ENCODE peak calls at places on chromosomes 5 and 9, in eight cellular contexts. One of them, this sample, is unnamed.

GRCh38 chr5:149766460-149767277 is 36.6 kb downstream of the PPARGC1B start:
- DNase-seq in NCI-H187: no peak
- DNase-seq in RWPE1: no peak
- DNase-seq in Caco-2: no peak
- DNase-seq in hippocampal formation: no peak
- DNase-seq in fibroblast of mammary gland: no peak
- DNase-seq in SW 1271: no peak
- DNase-seq in activated CD8-positive, alpha-beta T cell treated with anti-CD3 and anti-CD28 coated beads for 36 hours: no peak
- DNase-seq in this sample: no peak

GRCh38 chr5:34054330-34054729 is 11.3 kb upstream of the C1QTNF3 start:
- DNase-seq in fibroblast of mammary gland: no peak
- DNase-seq in activated CD8-positive, alpha-beta T cell treated with anti-CD3 and anti-CD28 coated beads for 36 hours: no peak
- DNase-seq in Caco-2: no peak
- DNase-seq in hippocampal formation: no peak
- DNase-seq in RWPE1: no peak
- DNase-seq in NCI-H187: no peak
- DNase-seq in SW 1271: no peak
- DNase-seq in this sample: no peak

GRCh38 chr9:96686638-96687335 is 31.7 kb upstream of the PRXL2C start:
- DNase-seq in hippocampal formation: peak
- DNase-seq in activated CD8-positive, alpha-beta T cell treated with anti-CD3 and anti-CD28 coated beads for 36 hours: peak
- DNase-seq in NCI-H187: peak
- DNase-seq in RWPE1: peak
- DNase-seq in SW 1271: peak
- DNase-seq in fibroblast of mammary gland: peak
- DNase-seq in Caco-2: no peak
- DNase-seq in this sample: no peak

GRCh38 chr5:7068156-7068555 is 327.8 kb upstream of the ADCY2 start:
- DNase-seq in RWPE1: no peak
- DNase-seq in Caco-2: no peak
- DNase-seq in fibroblast of mammary gland: no peak
- DNase-seq in activated CD8-positive, alpha-beta T cell treated with anti-CD3 and anti-CD28 coated beads for 36 hours: no peak
- DNase-seq in hippocampal formation: no peak
- DNase-seq in NCI-H187: no peak
- DNase-seq in SW 1271: no peak
- DNase-seq in this sample: no peak

GRCh38 chr5:159971038-159971437 is 37.9 kb upstream of the TTC1 start:
- DNase-seq in NCI-H187: no peak
- DNase-seq in SW 1271: no peak
- DNase-seq in hippocampal formation: no peak
- DNase-seq in fibroblast of mammary gland: peak
- DNase-seq in activated CD8-positive, alpha-beta T cell treated with anti-CD3 and anti-CD28 coated beads for 36 hours: no peak
- DNase-seq in Caco-2: no peak
- DNase-seq in RWPE1: no peak
- DNase-seq in this sample: no peak

GRCh38 chr5:130939059-130939458 is 226.0 kb downstream of the HINT1 start:
- DNase-seq in hippocampal formation: no peak
- DNase-seq in Caco-2: no peak
- DNase-seq in fibroblast of mammary gland: no peak
- DNase-seq in activated CD8-positive, alpha-beta T cell treated with anti-CD3 and anti-CD28 coated beads for 36 hours: no peak
- DNase-seq in SW 1271: no peak
- DNase-seq in RWPE1: no peak
- DNase-seq in NCI-H187: peak
- DNase-seq in this sample: peak

GRCh38 chr5:160339406-160340140 is 27.2 kb upstream of the CCNJL start:
- DNase-seq in hippocampal formation: no peak
- DNase-seq in RWPE1: no peak
- DNase-seq in SW 1271: no peak
- DNase-seq in NCI-H187: no peak
- DNase-seq in fibroblast of mammary gland: peak
- DNase-seq in activated CD8-positive, alpha-beta T cell treated with anti-CD3 and anti-CD28 coated beads for 36 hours: no peak
- DNase-seq in Caco-2: no peak
- DNase-seq in this sample: no peak

GRCh38 chr5:132372542-132372941 is 3.0 kb downstream of the SLC22A5 start:
- DNase-seq in Caco-2: no peak
- DNase-seq in activated CD8-positive, alpha-beta T cell treated with anti-CD3 and anti-CD28 coated beads for 36 hours: no peak
- DNase-seq in NCI-H187: no peak
- DNase-seq in fibroblast of mammary gland: no peak
- DNase-seq in RWPE1: no peak
- DNase-seq in SW 1271: no peak
- DNase-seq in hippocampal formation: no peak
- DNase-seq in this sample: no peak

GRCh38 chr9:132240860-132241482 is 79.1 kb downstream of the NTNG2 start:
- DNase-seq in SW 1271: peak
- DNase-seq in NCI-H187: peak
- DNase-seq in RWPE1: peak
- DNase-seq in Caco-2: peak
- DNase-seq in fibroblast of mammary gland: peak
- DNase-seq in hippocampal formation: peak
- DNase-seq in activated CD8-positive, alpha-beta T cell treated with anti-CD3 and anti-CD28 coated beads for 36 hours: peak
- DNase-seq in this sample: peak

GRCh38 chr5:24401767-24402166 is 243.0 kb downstream of the CDH10 start:
- DNase-seq in SW 1271: no peak
- DNase-seq in NCI-H187: no peak
- DNase-seq in fibroblast of mammary gland: peak
- DNase-seq in hippocampal formation: no peak
- DNase-seq in RWPE1: peak
- DNase-seq in activated CD8-positive, alpha-beta T cell treated with anti-CD3 and anti-CD28 coated beads for 36 hours: no peak
- DNase-seq in Caco-2: no peak
- DNase-seq in this sample: peak

GRCh38 chr9:115208503-115208902 is 90.5 kb upstream of the TNC start:
- DNase-seq in RWPE1: no peak
- DNase-seq in Caco-2: no peak
- DNase-seq in hippocampal formation: no peak
- DNase-seq in fibroblast of mammary gland: peak
- DNase-seq in activated CD8-positive, alpha-beta T cell treated with anti-CD3 and anti-CD28 coated beads for 36 hours: no peak
- DNase-seq in NCI-H187: no peak
- DNase-seq in SW 1271: no peak
- DNase-seq in this sample: no peak

GRCh38 chr5:167578977-167579700 is 712.3 kb upstream of the WWC1 start:
- DNase-seq in activated CD8-positive, alpha-beta T cell treated with anti-CD3 and anti-CD28 coated beads for 36 hours: no peak
- DNase-seq in SW 1271: no peak
- DNase-seq in NCI-H187: no peak
- DNase-seq in Caco-2: no peak
- DNase-seq in hippocampal formation: no peak
- DNase-seq in fibroblast of mammary gland: peak
- DNase-seq in RWPE1: no peak
- DNase-seq in this sample: no peak

GRCh38 chr9:78695521-78695920 is 398.6 kb downstream of the PSAT1 start:
- DNase-seq in SW 1271: no peak
- DNase-seq in fibroblast of mammary gland: no peak
- DNase-seq in NCI-H187: peak
- DNase-seq in hippocampal formation: no peak
- DNase-seq in activated CD8-positive, alpha-beta T cell treated with anti-CD3 and anti-CD28 coated beads for 36 hours: peak
- DNase-seq in RWPE1: no peak
- DNase-seq in Caco-2: no peak
- DNase-seq in this sample: no peak

GRCh38 chr5:55927861-55928655 is 66.7 kb downstream of the IL6ST start:
- DNase-seq in NCI-H187: no peak
- DNase-seq in hippocampal formation: no peak
- DNase-seq in fibroblast of mammary gland: no peak
- DNase-seq in SW 1271: no peak
- DNase-seq in activated CD8-positive, alpha-beta T cell treated with anti-CD3 and anti-CD28 coated beads for 36 hours: no peak
- DNase-seq in Caco-2: peak
- DNase-seq in RWPE1: no peak
- DNase-seq in this sample: no peak

GRCh38 chr5:175383350-175383749 is 60.6 kb downstream of the DRD1 start:
- DNase-seq in RWPE1: no peak
- DNase-seq in fibroblast of mammary gland: peak
- DNase-seq in activated CD8-positive, alpha-beta T cell treated with anti-CD3 and anti-CD28 coated beads for 36 hours: no peak
- DNase-seq in Caco-2: peak
- DNase-seq in NCI-H187: peak
- DNase-seq in SW 1271: no peak
- DNase-seq in hippocampal formation: peak
- DNase-seq in this sample: no peak

GRCh38 chr9:127877566-127877998 is at the start of gene AK1:
- DNase-seq in activated CD8-positive, alpha-beta T cell treated with anti-CD3 and anti-CD28 coated beads for 36 hours: no peak
- DNase-seq in Caco-2: peak
- DNase-seq in hippocampal formation: peak
- DNase-seq in NCI-H187: peak
- DNase-seq in RWPE1: peak
- DNase-seq in SW 1271: no peak
- DNase-seq in fibroblast of mammary gland: peak
- DNase-seq in this sample: peak

GRCh38 chr9:91824151-91824550 is 125.9 kb downstream of the ROR2 start:
- DNase-seq in SW 1271: no peak
- DNase-seq in activated CD8-positive, alpha-beta T cell treated with anti-CD3 and anti-CD28 coated beads for 36 hours: no peak
- DNase-seq in Caco-2: no peak
- DNase-seq in RWPE1: no peak
- DNase-seq in NCI-H187: no peak
- DNase-seq in hippocampal formation: no peak
- DNase-seq in fibroblast of mammary gland: no peak
- DNase-seq in this sample: no peak

GRCh38 chr5:10756539-10756938 is 4.5 kb downstream of the DAP start:
- DNase-seq in activated CD8-positive, alpha-beta T cell treated with anti-CD3 and anti-CD28 coated beads for 36 hours: no peak
- DNase-seq in fibroblast of mammary gland: peak
- DNase-seq in SW 1271: no peak
- DNase-seq in NCI-H187: no peak
- DNase-seq in RWPE1: no peak
- DNase-seq in hippocampal formation: no peak
- DNase-seq in Caco-2: no peak
- DNase-seq in this sample: no peak

GRCh38 chr9:26833792-26834191 is 58.8 kb downstream of the CAAP1 start:
- DNase-seq in fibroblast of mammary gland: no peak
- DNase-seq in Caco-2: no peak
- DNase-seq in activated CD8-positive, alpha-beta T cell treated with anti-CD3 and anti-CD28 coated beads for 36 hours: no peak
- DNase-seq in hippocampal formation: no peak
- DNase-seq in RWPE1: no peak
- DNase-seq in NCI-H187: no peak
- DNase-seq in SW 1271: no peak
- DNase-seq in this sample: peak

GRCh38 chr5:137191179-137191578 is 307.9 kb downstream of the SPOCK1 start:
- DNase-seq in fibroblast of mammary gland: no peak
- DNase-seq in SW 1271: no peak
- DNase-seq in RWPE1: no peak
- DNase-seq in Caco-2: no peak
- DNase-seq in NCI-H187: no peak
- DNase-seq in activated CD8-positive, alpha-beta T cell treated with anti-CD3 and anti-CD28 coated beads for 36 hours: no peak
- DNase-seq in hippocampal formation: no peak
- DNase-seq in this sample: no peak

GRCh38 chr5:160657622-160658458 is 194.2 kb downstream of the ATP10B start:
- DNase-seq in SW 1271: no peak
- DNase-seq in Caco-2: no peak
- DNase-seq in activated CD8-positive, alpha-beta T cell treated with anti-CD3 and anti-CD28 coated beads for 36 hours: no peak
- DNase-seq in hippocampal formation: no peak
- DNase-seq in fibroblast of mammary gland: no peak
- DNase-seq in NCI-H187: no peak
- DNase-seq in RWPE1: no peak
- DNase-seq in this sample: no peak

GRCh38 chr5:168706655-168707069 is 127.5 kb upstream of the PANK3 start:
- DNase-seq in SW 1271: no peak
- DNase-seq in RWPE1: peak
- DNase-seq in NCI-H187: no peak
- DNase-seq in Caco-2: peak
- DNase-seq in hippocampal formation: peak
- DNase-seq in activated CD8-positive, alpha-beta T cell treated with anti-CD3 and anti-CD28 coated beads for 36 hours: peak
- DNase-seq in fibroblast of mammary gland: peak
- DNase-seq in this sample: peak

GRCh38 chr5:7759257-7759871 is 91.6 kb downstream of the CFAP90 start:
- DNase-seq in RWPE1: no peak
- DNase-seq in NCI-H187: no peak
- DNase-seq in Caco-2: no peak
- DNase-seq in activated CD8-positive, alpha-beta T cell treated with anti-CD3 and anti-CD28 coated beads for 36 hours: no peak
- DNase-seq in SW 1271: no peak
- DNase-seq in fibroblast of mammary gland: no peak
- DNase-seq in hippocampal formation: no peak
- DNase-seq in this sample: no peak

GRCh38 chr9:33113799-33114547 is 37.5 kb upstream of the SMU1 start:
- DNase-seq in activated CD8-positive, alpha-beta T cell treated with anti-CD3 and anti-CD28 coated beads for 36 hours: no peak
- DNase-seq in fibroblast of mammary gland: no peak
- DNase-seq in hippocampal formation: no peak
- DNase-seq in RWPE1: no peak
- DNase-seq in SW 1271: no peak
- DNase-seq in Caco-2: no peak
- DNase-seq in NCI-H187: no peak
- DNase-seq in this sample: no peak

This sample was measured in MCF 10A.